ENCODE peak calls at places on chromosomes 2 and 18, in ten cellular contexts. One of them, this sample, is unnamed.

GRCh38 chr2:64222351-64222750 is 78.1 kb upstream of the PELI1 start:
- DNase-seq in HuH-7: no peak
- DNase-seq in tibial artery: no peak
- DNase-seq in endodermal cell: no peak
- DNase-seq in left ventricle myocardium inferior: no peak
- DNase-seq in fibroblast of mammary gland: peak
- DNase-seq in heart left ventricle: no peak
- DNase-seq in activated CD4-positive, alpha-beta T cell treated with anti-CD3 and anti-CD28 coated beads for 48 hours: no peak
- DNase-seq in activated gamma-delta T cell treated with Interleukin-2 at 50 U/mL for 16 hours: no peak
- DNase-seq in sciatic nerve: no peak
- DNase-seq in this sample: no peak

GRCh38 chr2:230582851-230583283 is 129.8 kb upstream of the CAB39 start:
- DNase-seq in heart left ventricle: no peak
- DNase-seq in left ventricle myocardium inferior: no peak
- DNase-seq in activated CD4-positive, alpha-beta T cell treated with anti-CD3 and anti-CD28 coated beads for 48 hours: peak
- DNase-seq in sciatic nerve: no peak
- DNase-seq in activated gamma-delta T cell treated with Interleukin-2 at 50 U/mL for 16 hours: no peak
- DNase-seq in endodermal cell: no peak
- DNase-seq in fibroblast of mammary gland: peak
- DNase-seq in tibial artery: no peak
- DNase-seq in HuH-7: no peak
- DNase-seq in this sample: no peak

GRCh38 chr18:50610349-50610748 is 50.5 kb downstream of the MAPK4 start:
- DNase-seq in heart left ventricle: no peak
- DNase-seq in activated CD4-positive, alpha-beta T cell treated with anti-CD3 and anti-CD28 coated beads for 48 hours: peak
- DNase-seq in sciatic nerve: no peak
- DNase-seq in HuH-7: no peak
- DNase-seq in fibroblast of mammary gland: no peak
- DNase-seq in activated gamma-delta T cell treated with Interleukin-2 at 50 U/mL for 16 hours: no peak
- DNase-seq in tibial artery: no peak
- DNase-seq in endodermal cell: peak
- DNase-seq in left ventricle myocardium inferior: no peak
- DNase-seq in this sample: no peak

GRCh38 chr2:8475349-8476045 is 206.4 kb upstream of the ID2 start:
- DNase-seq in left ventricle myocardium inferior: no peak
- DNase-seq in endodermal cell: no peak
- DNase-seq in activated CD4-positive, alpha-beta T cell treated with anti-CD3 and anti-CD28 coated beads for 48 hours: peak
- DNase-seq in sciatic nerve: no peak
- DNase-seq in activated gamma-delta T cell treated with Interleukin-2 at 50 U/mL for 16 hours: no peak
- DNase-seq in tibial artery: no peak
- DNase-seq in heart left ventricle: no peak
- DNase-seq in HuH-7: peak
- DNase-seq in fibroblast of mammary gland: no peak
- DNase-seq in this sample: no peak

GRCh38 chr2:232903989-232904388 is 33.9 kb downstream of the SNORC start:
- DNase-seq in tibial artery: no peak
- DNase-seq in fibroblast of mammary gland: no peak
- DNase-seq in left ventricle myocardium inferior: no peak
- DNase-seq in activated gamma-delta T cell treated with Interleukin-2 at 50 U/mL for 16 hours: no peak
- DNase-seq in endodermal cell: peak
- DNase-seq in sciatic nerve: no peak
- DNase-seq in heart left ventricle: no peak
- DNase-seq in HuH-7: no peak
- DNase-seq in activated CD4-positive, alpha-beta T cell treated with anti-CD3 and anti-CD28 coated beads for 48 hours: no peak
- DNase-seq in this sample: peak

GRCh38 chr2:95351080-95351915 is 51.2 kb upstream of the FAHD2A start:
- DNase-seq in sciatic nerve: peak
- DNase-seq in activated CD4-positive, alpha-beta T cell treated with anti-CD3 and anti-CD28 coated beads for 48 hours: no peak
- DNase-seq in activated gamma-delta T cell treated with Interleukin-2 at 50 U/mL for 16 hours: no peak
- DNase-seq in fibroblast of mammary gland: no peak
- DNase-seq in tibial artery: peak
- DNase-seq in HuH-7: no peak
- DNase-seq in endodermal cell: no peak
- DNase-seq in left ventricle myocardium inferior: no peak
- DNase-seq in heart left ventricle: no peak
- DNase-seq in this sample: peak

GRCh38 chr2:142190805-142191204 is 60.0 kb upstream of the LRP1B start:
- DNase-seq in heart left ventricle: no peak
- DNase-seq in activated gamma-delta T cell treated with Interleukin-2 at 50 U/mL for 16 hours: no peak
- DNase-seq in endodermal cell: peak
- DNase-seq in left ventricle myocardium inferior: no peak
- DNase-seq in fibroblast of mammary gland: no peak
- DNase-seq in activated CD4-positive, alpha-beta T cell treated with anti-CD3 and anti-CD28 coated beads for 48 hours: no peak
- DNase-seq in tibial artery: no peak
- DNase-seq in HuH-7: no peak
- DNase-seq in sciatic nerve: no peak
- DNase-seq in this sample: no peak

GRCh38 chr18:42576141-42576540 is 539.3 kb downstream of the RIT2 start:
- DNase-seq in left ventricle myocardium inferior: no peak
- DNase-seq in activated CD4-positive, alpha-beta T cell treated with anti-CD3 and anti-CD28 coated beads for 48 hours: no peak
- DNase-seq in HuH-7: no peak
- DNase-seq in fibroblast of mammary gland: no peak
- DNase-seq in activated gamma-delta T cell treated with Interleukin-2 at 50 U/mL for 16 hours: no peak
- DNase-seq in heart left ventricle: no peak
- DNase-seq in tibial artery: no peak
- DNase-seq in sciatic nerve: no peak
- DNase-seq in endodermal cell: no peak
- DNase-seq in this sample: no peak

GRCh38 chr2:88627856-88628568 is 748 bp upstream of the EIF2AK3 start:
- DNase-seq in heart left ventricle: peak
- DNase-seq in fibroblast of mammary gland: peak
- DNase-seq in tibial artery: peak
- DNase-seq in endodermal cell: peak
- DNase-seq in activated CD4-positive, alpha-beta T cell treated with anti-CD3 and anti-CD28 coated beads for 48 hours: peak
- DNase-seq in sciatic nerve: peak
- DNase-seq in left ventricle myocardium inferior: peak
- DNase-seq in activated gamma-delta T cell treated with Interleukin-2 at 50 U/mL for 16 hours: peak
- DNase-seq in HuH-7: peak
- DNase-seq in this sample: peak

GRCh38 chr2:36480596-36480995 is 117.4 kb downstream of the FEZ2 start:
- DNase-seq in heart left ventricle: no peak
- DNase-seq in HuH-7: no peak
- DNase-seq in left ventricle myocardium inferior: no peak
- DNase-seq in tibial artery: no peak
- DNase-seq in sciatic nerve: no peak
- DNase-seq in activated gamma-delta T cell treated with Interleukin-2 at 50 U/mL for 16 hours: no peak
- DNase-seq in activated CD4-positive, alpha-beta T cell treated with anti-CD3 and anti-CD28 coated beads for 48 hours: no peak
- DNase-seq in endodermal cell: no peak
- DNase-seq in fibroblast of mammary gland: no peak
- DNase-seq in this sample: no peak

GRCh38 chr2:61759718-61760117 is 94.1 kb downstream of the FAM161A start:
- DNase-seq in activated CD4-positive, alpha-beta T cell treated with anti-CD3 and anti-CD28 coated beads for 48 hours: no peak
- DNase-seq in endodermal cell: no peak
- DNase-seq in left ventricle myocardium inferior: no peak
- DNase-seq in heart left ventricle: no peak
- DNase-seq in HuH-7: no peak
- DNase-seq in activated gamma-delta T cell treated with Interleukin-2 at 50 U/mL for 16 hours: no peak
- DNase-seq in fibroblast of mammary gland: peak
- DNase-seq in sciatic nerve: no peak
- DNase-seq in tibial artery: no peak
- DNase-seq in this sample: no peak

GRCh38 chr2:204292439-204292838 is 252.8 kb upstream of the PARD3B start:
- DNase-seq in HuH-7: no peak
- DNase-seq in tibial artery: no peak
- DNase-seq in sciatic nerve: no peak
- DNase-seq in endodermal cell: no peak
- DNase-seq in activated CD4-positive, alpha-beta T cell treated with anti-CD3 and anti-CD28 coated beads for 48 hours: no peak
- DNase-seq in fibroblast of mammary gland: no peak
- DNase-seq in left ventricle myocardium inferior: no peak
- DNase-seq in heart left ventricle: no peak
- DNase-seq in activated gamma-delta T cell treated with Interleukin-2 at 50 U/mL for 16 hours: no peak
- DNase-seq in this sample: no peak

GRCh38 chr2:42348113-42348805 is 12.8 kb downstream of the COX7A2L start:
- DNase-seq in activated CD4-positive, alpha-beta T cell treated with anti-CD3 and anti-CD28 coated beads for 48 hours: no peak
- DNase-seq in left ventricle myocardium inferior: no peak
- DNase-seq in heart left ventricle: no peak
- DNase-seq in activated gamma-delta T cell treated with Interleukin-2 at 50 U/mL for 16 hours: no peak
- DNase-seq in sciatic nerve: no peak
- DNase-seq in HuH-7: no peak
- DNase-seq in endodermal cell: no peak
- DNase-seq in tibial artery: no peak
- DNase-seq in fibroblast of mammary gland: no peak
- DNase-seq in this sample: no peak

GRCh38 chr18:46458472-46458871 is 198.5 kb downstream of the LOXHD1 start:
- DNase-seq in fibroblast of mammary gland: no peak
- DNase-seq in sciatic nerve: no peak
- DNase-seq in activated gamma-delta T cell treated with Interleukin-2 at 50 U/mL for 16 hours: no peak
- DNase-seq in activated CD4-positive, alpha-beta T cell treated with anti-CD3 and anti-CD28 coated beads for 48 hours: no peak
- DNase-seq in tibial artery: no peak
- DNase-seq in endodermal cell: peak
- DNase-seq in HuH-7: no peak
- DNase-seq in heart left ventricle: no peak
- DNase-seq in left ventricle myocardium inferior: no peak
- DNase-seq in this sample: no peak

GRCh38 chr2:65548571-65549261 is 116.3 kb upstream of the SPRED2 start:
- DNase-seq in sciatic nerve: no peak
- DNase-seq in left ventricle myocardium inferior: no peak
- DNase-seq in endodermal cell: no peak
- DNase-seq in HuH-7: no peak
- DNase-seq in activated gamma-delta T cell treated with Interleukin-2 at 50 U/mL for 16 hours: no peak
- DNase-seq in heart left ventricle: no peak
- DNase-seq in tibial artery: no peak
- DNase-seq in fibroblast of mammary gland: peak
- DNase-seq in activated CD4-positive, alpha-beta T cell treated with anti-CD3 and anti-CD28 coated beads for 48 hours: no peak
- DNase-seq in this sample: no peak

GRCh38 chr18:13313006-13313661 is 94.6 kb downstream of the LDLRAD4 start:
- DNase-seq in endodermal cell: no peak
- DNase-seq in activated gamma-delta T cell treated with Interleukin-2 at 50 U/mL for 16 hours: peak
- DNase-seq in left ventricle myocardium inferior: no peak
- DNase-seq in tibial artery: no peak
- DNase-seq in fibroblast of mammary gland: no peak
- DNase-seq in heart left ventricle: no peak
- DNase-seq in HuH-7: no peak
- DNase-seq in activated CD4-positive, alpha-beta T cell treated with anti-CD3 and anti-CD28 coated beads for 48 hours: peak
- DNase-seq in sciatic nerve: no peak
- DNase-seq in this sample: no peak

GRCh38 chr2:100039291-100039985 is 103.0 kb downstream of the AFF3 start:
- DNase-seq in left ventricle myocardium inferior: no peak
- DNase-seq in heart left ventricle: no peak
- DNase-seq in fibroblast of mammary gland: no peak
- DNase-seq in HuH-7: no peak
- DNase-seq in endodermal cell: no peak
- DNase-seq in activated CD4-positive, alpha-beta T cell treated with anti-CD3 and anti-CD28 coated beads for 48 hours: no peak
- DNase-seq in sciatic nerve: no peak
- DNase-seq in tibial artery: no peak
- DNase-seq in activated gamma-delta T cell treated with Interleukin-2 at 50 U/mL for 16 hours: no peak
- DNase-seq in this sample: no peak

GRCh38 chr2:152826880-152827279 is 108.5 kb downstream of the ARL6IP6 start:
- DNase-seq in left ventricle myocardium inferior: no peak
- DNase-seq in activated gamma-delta T cell treated with Interleukin-2 at 50 U/mL for 16 hours: no peak
- DNase-seq in heart left ventricle: no peak
- DNase-seq in endodermal cell: no peak
- DNase-seq in tibial artery: no peak
- DNase-seq in sciatic nerve: no peak
- DNase-seq in HuH-7: no peak
- DNase-seq in activated CD4-positive, alpha-beta T cell treated with anti-CD3 and anti-CD28 coated beads for 48 hours: no peak
- DNase-seq in fibroblast of mammary gland: peak
- DNase-seq in this sample: no peak

GRCh38 chr18:58135806-58136331 is 91.8 kb downstream of the NEDD4L start:
- DNase-seq in left ventricle myocardium inferior: no peak
- DNase-seq in tibial artery: peak
- DNase-seq in sciatic nerve: no peak
- DNase-seq in HuH-7: peak
- DNase-seq in fibroblast of mammary gland: peak
- DNase-seq in activated gamma-delta T cell treated with Interleukin-2 at 50 U/mL for 16 hours: peak
- DNase-seq in endodermal cell: peak
- DNase-seq in activated CD4-positive, alpha-beta T cell treated with anti-CD3 and anti-CD28 coated beads for 48 hours: peak
- DNase-seq in heart left ventricle: peak
- DNase-seq in this sample: no peak

GRCh38 chr2:20661028-20661980 is 5.6 kb upstream of the GDF7 start:
- DNase-seq in left ventricle myocardium inferior: no peak
- DNase-seq in fibroblast of mammary gland: peak
- DNase-seq in heart left ventricle: peak
- DNase-seq in endodermal cell: peak
- DNase-seq in sciatic nerve: peak
- DNase-seq in tibial artery: peak
- DNase-seq in activated gamma-delta T cell treated with Interleukin-2 at 50 U/mL for 16 hours: peak
- DNase-seq in activated CD4-positive, alpha-beta T cell treated with anti-CD3 and anti-CD28 coated beads for 48 hours: peak
- DNase-seq in HuH-7: peak
- DNase-seq in this sample: no peak

GRCh38 chr2:79855264-79856006 is 342.6 kb downstream of the CTNNA2 start:
- DNase-seq in tibial artery: no peak
- DNase-seq in left ventricle myocardium inferior: no peak
- DNase-seq in activated CD4-positive, alpha-beta T cell treated with anti-CD3 and anti-CD28 coated beads for 48 hours: no peak
- DNase-seq in heart left ventricle: no peak
- DNase-seq in activated gamma-delta T cell treated with Interleukin-2 at 50 U/mL for 16 hours: no peak
- DNase-seq in HuH-7: peak
- DNase-seq in endodermal cell: peak
- DNase-seq in sciatic nerve: no peak
- DNase-seq in fibroblast of mammary gland: peak
- DNase-seq in this sample: no peak

GRCh38 chr2:45406626-45407025 is 204.4 kb downstream of the SRBD1 start:
- DNase-seq in sciatic nerve: no peak
- DNase-seq in endodermal cell: no peak
- DNase-seq in left ventricle myocardium inferior: no peak
- DNase-seq in tibial artery: no peak
- DNase-seq in heart left ventricle: no peak
- DNase-seq in activated gamma-delta T cell treated with Interleukin-2 at 50 U/mL for 16 hours: no peak
- DNase-seq in HuH-7: no peak
- DNase-seq in fibroblast of mammary gland: peak
- DNase-seq in activated CD4-positive, alpha-beta T cell treated with anti-CD3 and anti-CD28 coated beads for 48 hours: no peak
- DNase-seq in this sample: no peak

GRCh38 chr2:128661955-128662564 is 343.4 kb upstream of the HS6ST1 start:
- DNase-seq in left ventricle myocardium inferior: no peak
- DNase-seq in activated CD4-positive, alpha-beta T cell treated with anti-CD3 and anti-CD28 coated beads for 48 hours: no peak
- DNase-seq in heart left ventricle: no peak
- DNase-seq in sciatic nerve: peak
- DNase-seq in tibial artery: no peak
- DNase-seq in endodermal cell: no peak
- DNase-seq in activated gamma-delta T cell treated with Interleukin-2 at 50 U/mL for 16 hours: no peak
- DNase-seq in HuH-7: no peak
- DNase-seq in fibroblast of mammary gland: no peak
- DNase-seq in this sample: no peak

GRCh38 chr2:239245872-239246701 is 154.7 kb downstream of the HDAC4 start:
- DNase-seq in endodermal cell: no peak
- DNase-seq in activated gamma-delta T cell treated with Interleukin-2 at 50 U/mL for 16 hours: no peak
- DNase-seq in sciatic nerve: peak
- DNase-seq in HuH-7: no peak
- DNase-seq in left ventricle myocardium inferior: no peak
- DNase-seq in heart left ventricle: peak
- DNase-seq in fibroblast of mammary gland: no peak
- DNase-seq in activated CD4-positive, alpha-beta T cell treated with anti-CD3 and anti-CD28 coated beads for 48 hours: no peak
- DNase-seq in tibial artery: no peak
- DNase-seq in this sample: peak

GRCh38 chr18:59659486-59660187 is 37.6 kb downstream of the CCBE1 start:
- DNase-seq in sciatic nerve: no peak
- DNase-seq in heart left ventricle: no peak
- DNase-seq in tibial artery: no peak
- DNase-seq in endodermal cell: no peak
- DNase-seq in fibroblast of mammary gland: no peak
- DNase-seq in left ventricle myocardium inferior: no peak
- DNase-seq in activated gamma-delta T cell treated with Interleukin-2 at 50 U/mL for 16 hours: no peak
- DNase-seq in activated CD4-positive, alpha-beta T cell treated with anti-CD3 and anti-CD28 coated beads for 48 hours: no peak
- DNase-seq in HuH-7: no peak
- DNase-seq in this sample: no peak

GRCh38 chr2:192126426-192126825 is 68.3 kb downstream of the TMEFF2 start:
- DNase-seq in activated gamma-delta T cell treated with Interleukin-2 at 50 U/mL for 16 hours: no peak
- DNase-seq in HuH-7: no peak
- DNase-seq in heart left ventricle: no peak
- DNase-seq in tibial artery: no peak
- DNase-seq in sciatic nerve: no peak
- DNase-seq in fibroblast of mammary gland: no peak
- DNase-seq in activated CD4-positive, alpha-beta T cell treated with anti-CD3 and anti-CD28 coated beads for 48 hours: no peak
- DNase-seq in left ventricle myocardium inferior: no peak
- DNase-seq in endodermal cell: no peak
- DNase-seq in this sample: no peak

GRCh38 chr2:96344011-96344410 is 8.4 kb downstream of the NCAPH start:
- DNase-seq in activated gamma-delta T cell treated with Interleukin-2 at 50 U/mL for 16 hours: peak
- DNase-seq in tibial artery: no peak
- DNase-seq in HuH-7: no peak
- DNase-seq in activated CD4-positive, alpha-beta T cell treated with anti-CD3 and anti-CD28 coated beads for 48 hours: peak
- DNase-seq in endodermal cell: no peak
- DNase-seq in sciatic nerve: no peak
- DNase-seq in heart left ventricle: no peak
- DNase-seq in left ventricle myocardium inferior: no peak
- DNase-seq in fibroblast of mammary gland: no peak
- DNase-seq in this sample: no peak

GRCh38 chr2:45368792-45369191 is 242.3 kb downstream of the SRBD1 start:
- DNase-seq in activated gamma-delta T cell treated with Interleukin-2 at 50 U/mL for 16 hours: no peak
- DNase-seq in sciatic nerve: no peak
- DNase-seq in left ventricle myocardium inferior: no peak
- DNase-seq in fibroblast of mammary gland: no peak
- DNase-seq in endodermal cell: no peak
- DNase-seq in tibial artery: no peak
- DNase-seq in heart left ventricle: no peak
- DNase-seq in HuH-7: no peak
- DNase-seq in activated CD4-positive, alpha-beta T cell treated with anti-CD3 and anti-CD28 coated beads for 48 hours: no peak
- DNase-seq in this sample: no peak